ENCODE peak calls at places on chromosomes 4 and X, in six cellular contexts. V, W, P, J, D and C are unnamed samples.

GRCh38 chr4:128303986-128304385 is 16.4 kb upstream of the PGRMC2 start:
- DNase-seq in P (no peak), D (no peak), W (no peak), V (no peak), J (no peak), C (no peak)

GRCh38 chr4:185924458-185924857 is 112.5 kb upstream of the SORBS2 start:
- DNase-seq in P (no peak), D (no peak), W (no peak), V (no peak), J (no peak), C (no peak)

GRCh38 chrX:21658746-21659145 is 616 bp upstream of the KLHL34 start:
- DNase-seq in D (no peak), W (peak; percentile 58), J (no peak), P (no peak), V (no peak), C (no peak)

GRCh38 chr4:180134116-180134866 is 2108.9 kb upstream of the TENM3 start:
- DNase-seq in W (peak; percentile 23), J (no peak), V (peak; percentile 72), P (no peak), D (peak; percentile 6), C (no peak)

GRCh38 chr4:127641524-127641923 is 8.8 kb downstream of the INTU start:
- DNase-seq in J (no peak), W (no peak), D (no peak), V (no peak), P (no peak), C (no peak)

GRCh38 chr4:127632420-127633403 is at the start of gene INTU:
- DNase-seq in D (peak; percentile 93), P (peak; percentile 95), V (peak; percentile 98), J (no peak), W (peak; percentile 92), C (peak; percentile 52)

GRCh38 chrX:20067709-20068315 is 48.9 kb downstream of the MAP7D2 start:
- DNase-seq in V (no peak), J (no peak), P (peak; percentile 76), D (peak; percentile 49), W (peak; percentile 55), C (no peak)

GRCh38 chrX:71930298-71930697 is 19.7 kb downstream of the NHSL2 start:
- DNase-seq in V (no peak), W (no peak), J (no peak), P (no peak), D (no peak), C (no peak)

GRCh38 chr4:183825346-183825745 is 79.8 kb upstream of the STOX2 start:
- DNase-seq in P (no peak), V (no peak), D (no peak), J (no peak), W (no peak), C (no peak)

GRCh38 chr4:107854326-107855030 is 29.7 kb downstream of the SGMS2 start:
- DNase-seq in V (no peak), D (no peak), J (no peak), W (no peak), P (no peak), C (no peak)

GRCh38 chr4:95500361-95500760 is 48.4 kb downstream of the UNC5C start:
- DNase-seq in J (no peak), V (no peak), W (no peak), P (no peak), D (no peak), C (no peak)

GRCh38 chr4:62771656-62772557 is 1571.8 kb downstream of the ADGRL3 start:
- DNase-seq in D (no peak), W (no peak), P (no peak), J (no peak), V (peak; percentile 26), C (no peak)

GRCh38 chrX:2714551-2714950 is 23.5 kb downstream of the CD99 start:
- DNase-seq in D (no peak), J (peak; percentile 26), V (no peak), W (no peak), P (no peak), C (no peak)

GRCh38 chr4:151887151-151887815 is 126.5 kb upstream of the GATB start:
- DNase-seq in D (no peak), J (no peak), V (no peak), W (no peak), P (no peak), C (peak; percentile 24)

GRCh38 chr4:173827707-173828106 is 297.7 kb upstream of the HAND2 start:
- DNase-seq in P (no peak), W (no peak), V (no peak), D (no peak), J (no peak), C (no peak)
- TF ChIP-seq CTCF in P (no peak), W (no peak), V (peak; percentile 6), D (no peak), J (peak; percentile 22), C (no peak)

GRCh38 chr4:40736910-40737309 is 12.8 kb upstream of the NSUN7 start:
- DNase-seq in P (no peak), V (peak; percentile 38), W (no peak), J (peak; percentile 52), D (no peak), C (peak; percentile 67)
- TF ChIP-seq CTCF in P (peak; percentile 39), V (peak; percentile 38), W (peak; percentile 25), J (peak; percentile 79), D (no peak), C (peak; percentile 12)

GRCh38 chr4:28357985-28358384 is 1497.3 kb downstream of the STIM2 start:
- DNase-seq in W (no peak), P (no peak), D (no peak), V (no peak), J (no peak), C (no peak)
- TF ChIP-seq CTCF in W (no peak), P (no peak), D (no peak), V (peak; percentile 35), J (no peak), C (no peak)

GRCh38 chr4:136329042-136329662 is 1203.1 kb downstream of the PCDH18 start:
- DNase-seq in P (no peak), W (no peak), J (no peak), D (no peak), V (peak; percentile 8), C (no peak)
- TF ChIP-seq CTCF in P (no peak), W (no peak), J (no peak), D (no peak), V (no peak), C (no peak)

GRCh38 chrX:111164728-111165127 is 68.7 kb downstream of the PAK3 start:
- DNase-seq in P (no peak), W (no peak), V (peak; percentile 27), D (no peak), J (peak; percentile 0), C (no peak)
- TF ChIP-seq CTCF in P (peak; percentile 27), W (no peak), V (peak; percentile 22), D (no peak), J (peak; percentile 46), C (no peak)

GRCh38 chrX:39477438-39478120 is 620.2 kb downstream of the BCOR start:
- DNase-seq in J (no peak), P (peak; percentile 65), D (peak; percentile 29), W (peak; percentile 35), V (peak; percentile 53), C (no peak)
- TF ChIP-seq CTCF in J (peak; percentile 46), P (no peak), D (no peak), W (no peak), V (peak; percentile 24), C (no peak)

GRCh38 chr4:33052241-33052640 is 2332.1 kb downstream of the PCDH7 start:
- DNase-seq in P (no peak), W (no peak), J (no peak), D (no peak), V (no peak), C (no peak)

GRCh38 chr4:33054161-33054560 is 2334.0 kb downstream of the PCDH7 start:
- DNase-seq in P (no peak), D (no peak), W (no peak), J (no peak), V (no peak), C (no peak)

DNA sequence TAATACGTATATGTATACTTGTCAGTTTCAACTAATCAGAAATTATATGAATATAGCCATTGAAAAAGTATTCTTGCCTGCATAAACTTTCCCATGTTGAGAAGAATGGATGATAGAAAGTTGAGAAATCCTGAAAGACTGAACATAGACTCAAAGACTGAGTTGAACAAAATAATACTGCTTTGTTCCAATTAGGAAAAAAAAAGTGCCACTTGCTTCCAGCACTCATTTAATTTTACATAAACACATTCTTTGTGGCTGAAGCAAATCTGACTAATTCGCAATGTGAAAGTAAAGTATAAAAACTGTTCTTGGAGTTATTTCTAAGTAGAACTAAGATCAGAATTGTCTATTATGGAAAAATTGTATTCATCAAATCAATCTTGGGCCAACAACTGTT is 2334.5 kb downstream of the PCDH7 start:
- DNase-seq in D (no peak), P (no peak), J (no peak), W (no peak), V (no peak), C (no peak)
- TF ChIP-seq CTCF in D (no peak), P (no peak), J (no peak), W (no peak), V (no peak), C (no peak)

GRCh38 chr4:31548823-31549222 is 828.7 kb downstream of the PCDH7 start:
- DNase-seq in W (no peak), V (no peak), D (no peak), J (no peak), P (no peak), C (no peak)
- TF ChIP-seq CTCF in W (no peak), V (no peak), D (no peak), J (no peak), P (no peak), C (no peak)

GRCh38 chrX:108304210-108304609 is 134.0 kb downstream of the COL4A6 start:
- DNase-seq in J (peak; percentile 5), W (no peak), D (no peak), V (peak; percentile 36), P (no peak), C (peak; percentile 1)
- TF ChIP-seq CTCF in J (peak; percentile 71), W (no peak), D (no peak), V (peak; percentile 53), P (peak; percentile 35), C (no peak)